ENCODE peak calls at places on chromosomes 2 and 18, in four cellular contexts. E is HepG2, G is K562, L is GM12878. K is an unnamed sample.

GRCh38 chr2:37375721-37376399 is 31.4 kb downstream of the QPCT start:
- DNase-seq in L (no peak), G (no peak), E (no peak), K (no peak)

GRCh38 chr2:84729224-84729623 is 151.7 kb downstream of the TRABD2A start:
- DNase-seq in E (no peak), L (no peak), G (no peak), K (no peak)

GRCh38 chr18:50847192-50847591 is 27.4 kb upstream of the MRO start:
- DNase-seq in G (no peak), E (no peak), L (no peak), K (no peak)

GRCh38 chr2:126797622-126798275 is 100.9 kb upstream of the TEX51 start:
- DNase-seq in E (no peak), G (no peak), L (no peak), K (no peak)

GRCh38 chr2:234682492-234683228 is 185.8 kb upstream of the ARL4C start:
- DNase-seq in L (no peak), G (no peak), E (peak), K (no peak)

GRCh38 chr18:45567123-45567522 is 48.2 kb upstream of the SLC14A2 start:
- DNase-seq in E (no peak), G (peak), L (no peak), K (peak)

GRCh38 chr2:188132385-188132784 is 159.3 kb upstream of the GULP1 start:
- DNase-seq in G (no peak), L (no peak), E (no peak), K (no peak)

GRCh38 chr2:171318463-171318934 is 115.3 kb downstream of the METTL8 start:
- DNase-seq in E (no peak), G (no peak), L (no peak), K (peak)

GRCh38 chr2:42376758-42377157 is 15.7 kb upstream of the COX7A2L start:
- DNase-seq in L (no peak), E (no peak), G (no peak), K (no peak)

GRCh38 chr2:207869784-207870778 is 100.4 kb upstream of the FZD5 start:
- DNase-seq in L (no peak), E (peak), G (no peak), K (no peak)

GRCh38 chr2:240603846-240604245 is 17.3 kb downstream of the CAPN10 start:
- DNase-seq in L (no peak), E (no peak), G (no peak), K (no peak)

GRCh38 chr2:16641509-16641908 is 24.1 kb downstream of the CYRIA start:
- DNase-seq in G (no peak), L (no peak), E (no peak), K (no peak)

GRCh38 chr2:240131296-240131695 is 4.8 kb downstream of the COPS9 start:
- DNase-seq in E (no peak), G (no peak), L (no peak), K (no peak)

GRCh38 chr2:220847006-220847405 is 725.1 kb downstream of the EPHA4 start:
- DNase-seq in E (no peak), G (no peak), L (no peak), K (no peak)

GRCh38 chr18:9753863-9754262 is 45.8 kb downstream of the RAB31 start:
- DNase-seq in E (no peak), L (no peak), G (no peak), K (no peak)

GRCh38 chr18:30682667-30683066 is 359.9 kb downstream of the DSC3 start:
- DNase-seq in L (no peak), G (no peak), E (no peak), K (no peak)

GRCh38 chr2:201244829-201245228 is 15.5 kb upstream of the CASP8 start:
- DNase-seq in L (no peak), G (no peak), E (no peak), K (no peak)

GRCh38 chr2:27446057-27446456 is 3.9 kb downstream of the KRTCAP3 start:
- DNase-seq in E (peak), G (no peak), L (no peak), K (no peak)

GRCh38 chr2:39837856-39838453 is 58.9 kb upstream of the THUMPD2 start:
- DNase-seq in G (peak), E (peak), L (peak), K (peak)

GRCh38 chr2:241813080-241813805 is 4.2 kb downstream of the NEU4 start:
- DNase-seq in G (no peak), E (no peak), L (no peak), K (no peak)

GRCh38 chr2:24994325-24994724 is 22.6 kb upstream of the DNAJC27 start:
- DNase-seq in G (no peak), L (no peak), E (no peak), K (no peak)

GRCh38 chr2:240786871-240787311 is 33.1 kb downstream of the KIF1A start:
- DNase-seq in L (no peak), G (no peak), E (no peak), K (no peak)

GRCh38 chr2:235679471-235679870 is 185.6 kb downstream of the AGAP1 start:
- DNase-seq in L (no peak), E (no peak), G (no peak), K (no peak)

GRCh38 chr2:42753188-42753813 is 10.6 kb downstream of the OXER1 start:
- DNase-seq in L (no peak), G (no peak), E (no peak), K (no peak)

GRCh38 chr2:222862915-222863544 is 2.2 kb downstream of the ACSL3 start:
- DNase-seq in L (no peak), G (no peak), E (no peak), K (no peak)

GRCh38 chr2:201931475-201931874 is 102.2 kb upstream of the FZD7 start:
- DNase-seq in E (no peak), G (no peak), L (no peak), K (no peak)

GRCh38 chr2:28401-28975 is 17.8 kb downstream of the FAM110C start:
- DNase-seq in L (no peak), G (no peak), E (no peak), K (no peak)

GRCh38 chr2:45005261-45006002 is 3.8 kb downstream of the SIX2 start:
- DNase-seq in E (no peak), L (no peak), G (no peak), K (no peak)

GRCh38 chr2:23859983-23860382 is 66.9 kb downstream of the ATAD2B start:
- DNase-seq in G (no peak), E (no peak), L (no peak), K (no peak)

GRCh38 chr18:22099925-22100324 is 69.5 kb upstream of the GATA6 start:
- DNase-seq in G (no peak), E (no peak), L (no peak), K (no peak)

DNA sequence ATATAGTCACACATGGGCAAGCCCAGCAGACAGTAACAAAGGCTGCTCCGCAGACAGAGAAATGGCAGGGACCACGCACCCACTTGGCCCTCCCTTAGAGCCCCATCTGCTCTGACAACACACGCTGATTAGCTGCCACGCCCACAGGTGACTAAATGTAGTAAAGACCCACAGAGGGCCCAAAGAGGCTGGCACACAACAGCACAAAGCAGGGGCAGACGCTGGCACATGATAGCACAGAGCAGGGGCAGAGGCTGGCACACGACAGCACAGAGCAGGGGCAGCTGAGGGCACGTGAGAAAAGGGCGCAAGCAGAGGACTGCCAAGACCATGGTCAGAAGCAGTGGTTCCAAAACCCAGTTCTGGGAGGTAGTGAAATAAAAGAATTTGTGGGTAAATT is 10.6 kb downstream of the AFG3L2 start:
- DNase-seq in L (no peak), E (no peak), G (no peak), K (no peak)
- TF ChIP-seq CREB1 in L (no peak), E (no peak), G (no peak), K (no peak)

GRCh38 chr2:229774237-229774636 is 59.9 kb upstream of the DNER start:
- DNase-seq in L (no peak), G (no peak), E (no peak), K (no peak)

GRCh38 chr2:229780856-229781773 is 66.8 kb upstream of the DNER start:
- DNase-seq in L (no peak), G (peak), E (peak), K (no peak)

GRCh38 chr2:229777716-229778115 is 63.4 kb upstream of the DNER start:
- DNase-seq in G (no peak), E (no peak), L (no peak), K (no peak)

GRCh38 chr2:229779650-229780049 is 65.3 kb upstream of the DNER start:
- DNase-seq in E (no peak), L (no peak), G (no peak), K (no peak)

DNA sequence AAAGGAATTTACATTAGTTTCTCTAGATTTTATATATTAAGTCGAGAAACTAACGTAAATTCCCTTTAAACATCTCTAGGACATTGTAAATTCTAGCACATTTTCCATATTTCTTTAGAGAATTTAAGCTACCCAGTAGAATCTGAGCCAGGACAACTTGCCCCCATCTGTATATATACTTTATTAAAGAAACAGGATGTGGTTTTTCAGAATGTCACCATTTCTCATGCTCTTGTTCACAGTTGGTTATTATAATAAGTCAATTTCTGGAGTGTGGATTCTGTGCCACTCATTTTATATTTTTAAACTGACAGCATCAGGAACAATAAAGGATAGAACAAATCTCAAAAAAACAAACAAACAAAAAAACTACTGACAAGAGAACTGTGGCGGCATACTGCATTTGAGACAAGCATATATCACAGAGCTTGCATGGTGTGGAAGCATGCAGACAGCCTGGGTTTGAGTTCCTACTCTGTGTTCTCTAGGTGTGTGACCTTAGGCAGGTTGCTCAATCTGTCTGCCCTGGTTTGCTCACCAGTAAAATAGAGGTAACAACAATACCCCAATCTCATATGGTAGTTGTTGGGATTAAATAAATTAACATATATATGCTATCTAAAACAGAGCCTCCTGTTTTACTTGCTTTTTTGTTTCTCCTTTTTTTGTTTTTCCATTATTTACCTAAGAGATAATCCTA is 61.4 kb upstream of the DNER start:
- DNase-seq in G (no peak), E (no peak), L (no peak), K (no peak)
- TF ChIP-seq CREM in G (no peak), E (no peak), L (no peak), K (no peak)

DNA sequence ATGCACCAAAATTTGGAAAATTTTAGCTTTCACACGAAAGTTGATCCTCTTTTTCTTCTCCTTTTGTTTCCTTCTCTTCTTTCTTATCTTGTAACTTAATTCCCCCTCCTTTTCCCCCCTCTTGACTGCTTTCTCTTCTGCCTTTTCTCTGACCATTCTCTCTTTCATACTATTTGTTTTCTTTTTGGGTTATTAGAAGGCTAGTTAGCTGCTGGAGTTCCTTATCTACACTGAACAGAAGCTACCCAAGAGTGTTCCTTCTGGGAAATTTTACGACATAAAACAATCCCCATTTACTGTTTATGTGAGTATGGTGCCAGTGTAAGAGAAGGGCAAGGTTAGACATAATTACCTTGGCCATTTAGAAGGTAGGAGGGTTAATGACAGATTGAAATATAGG is 218.4 kb upstream of the DTNA start:
- DNase-seq in G (no peak), L (no peak), E (no peak), K (no peak)
- TF ChIP-seq CREB1 in G (no peak), L (no peak), E (no peak), K (no peak)

DNA sequence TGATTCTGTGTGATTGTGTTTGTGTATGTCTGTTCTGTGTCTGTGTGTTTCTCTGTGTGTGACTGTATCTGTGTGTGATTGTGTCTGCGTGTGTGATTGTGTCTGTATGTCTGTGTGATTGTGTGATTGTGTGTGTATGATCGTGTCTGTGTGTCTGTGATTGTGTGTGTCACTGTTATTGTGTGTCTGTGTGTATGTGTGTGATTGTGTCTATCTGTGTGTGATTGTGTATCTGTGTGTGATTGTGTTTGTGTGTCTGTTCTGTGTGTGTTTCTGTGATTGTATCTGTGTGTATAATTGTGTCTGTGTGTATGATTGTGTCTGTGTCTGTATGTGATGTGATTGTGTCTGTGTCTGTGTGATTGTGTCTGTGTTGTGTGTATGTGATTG is 11.7 kb upstream of the KLHL30 start:
- DNase-seq in G (no peak), E (no peak), L (no peak), K (no peak)
- TF ChIP-seq CREM in G (no peak), E (no peak), L (no peak), K (no peak)

GRCh38 chr2:112580084-112580483 is 4.3 kb upstream of the CHCHD5 start:
- DNase-seq in L (no peak), E (no peak), G (no peak), K (no peak)

GRCh38 chr2:112577756-112578155 is 6.7 kb upstream of the CHCHD5 start:
- DNase-seq in G (no peak), E (no peak), L (no peak), K (no peak)

GRCh38 chr2:112583497-112584133 is 794 bp upstream of the CHCHD5 start:
- DNase-seq in L (no peak), E (peak), G (peak), K (no peak)

GRCh38 chr2:112582314-112582746 is 2.1 kb upstream of the CHCHD5 start:
- DNase-seq in G (peak), E (peak), L (no peak), K (no peak)

DNA sequence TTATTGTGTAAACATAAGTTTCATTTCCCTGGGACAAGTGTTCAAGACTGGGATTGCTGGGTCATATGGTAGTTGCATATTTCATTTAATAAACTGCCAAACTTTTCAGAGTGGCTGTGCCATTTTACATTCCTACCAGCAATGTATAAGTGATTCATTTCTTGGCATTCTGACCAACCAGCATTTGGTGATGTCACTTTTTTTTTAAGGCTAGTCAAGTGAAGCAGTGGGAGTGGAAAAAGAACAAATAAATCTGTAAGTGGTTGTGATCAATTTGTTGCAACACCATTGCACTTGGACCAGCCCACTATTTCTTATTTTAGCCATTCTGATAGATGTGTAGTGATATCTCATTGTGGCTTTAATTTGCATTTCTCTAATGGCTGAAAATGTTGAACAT is 5.1 kb upstream of the CHCHD5 start:
- DNase-seq in E (no peak), L (no peak), G (no peak), K (no peak)
- TF ChIP-seq CREB1 in E (no peak), L (no peak), G (no peak), K (no peak)

GRCh38 chr18:49613141-49613641 is 51.3 kb downstream of the LIPG start:
- DNase-seq in L (no peak), G (no peak), E (no peak), K (peak)

GRCh38 chr18:49613741-49614151 is 51.9 kb downstream of the LIPG start:
- DNase-seq in G (no peak), L (no peak), E (no peak), K (no peak)

GRCh38 chr18:49609416-49610284 is 47.8 kb downstream of the LIPG start:
- DNase-seq in E (no peak), L (no peak), G (no peak), K (no peak)

GRCh38 chr18:49611316-49611715 is 49.5 kb downstream of the LIPG start:
- DNase-seq in L (no peak), G (no peak), E (no peak), K (no peak)

GRCh38 chr18:49612515-49613033 is 50.7 kb downstream of the LIPG start:
- DNase-seq in L (peak), G (no peak), E (no peak), K (peak)
- TF ChIP-seq CREM in L (no peak), G (no peak), E (no peak), K (no peak)

GRCh38 chr18:56721031-56721430 is 69.9 kb downstream of the WDR7 start:
- DNase-seq in L (no peak), E (no peak), G (no peak), K (no peak)

GRCh38 chr18:56712761-56713160 is 61.6 kb downstream of the WDR7 start:
- DNase-seq in E (no peak), L (no peak), G (no peak), K (no peak)

GRCh38 chr18:56715121-56715520 is 64.0 kb downstream of the WDR7 start:
- DNase-seq in E (no peak), G (no peak), L (no peak), K (no peak)

GRCh38 chr18:56721491-56721890 is 70.3 kb downstream of the WDR7 start:
- DNase-seq in G (no peak), E (no peak), L (no peak), K (no peak)

DNA sequence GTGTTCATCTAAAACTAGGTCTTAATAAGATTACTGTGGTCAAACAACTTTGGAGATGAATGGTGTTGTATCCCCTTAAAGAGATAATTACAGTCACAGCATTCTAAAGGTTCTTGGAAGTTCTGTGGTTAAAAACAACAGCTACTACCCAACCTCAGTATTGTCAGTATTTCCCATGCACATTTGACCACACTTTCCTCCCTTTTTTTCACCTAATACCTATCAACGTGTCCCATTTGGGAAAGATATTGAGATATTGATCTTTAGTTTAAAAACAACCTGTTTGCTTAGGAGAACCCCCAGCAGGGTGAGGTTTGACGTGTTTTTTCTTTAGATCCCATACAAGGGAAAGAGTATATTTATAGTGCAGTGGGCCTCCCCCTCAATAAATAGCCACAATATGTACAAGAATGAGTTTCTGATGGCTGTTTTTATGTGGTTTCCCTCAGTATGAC is 65.6 kb downstream of the WDR7 start:
- DNase-seq in L (peak), E (no peak), G (no peak), K (no peak)
- TF ChIP-seq CREB1 in L (no peak), E (no peak), G (no peak), K (no peak)

GRCh38 chr18:63779386-63779785 is 4.2 kb downstream of the SERPINB7 start:
- DNase-seq in L (no peak), E (no peak), G (no peak), K (no peak)
- TF ChIP-seq CREM in L (no peak), E (no peak), G (no peak), K (no peak)

GRCh38 chr2:65256088-65256487 is 28.5 kb downstream of the ACTR2 start:
- DNase-seq in L (no peak), G (no peak), E (no peak), K (no peak)
- TF ChIP-seq CREB1 in L (no peak), G (no peak), E (no peak), K (no peak)

K was measured in WTC11.